ENCODE peak calls at places on chromosomes 4 and X, in nine cellular contexts. R is iris pigment epithelial cell; C is activated naive CD4-positive, alpha-beta T cell; P is H9; E is CD4-positive, alpha-beta T cell; B is stimulated activated CD8-positive, alpha-beta memory T cell treated with anti-CD3 and anti-CD28 coated beads, Interleukin-7, amount 100 ng/mL, for 4 hours; T is heart right ventricle; H is caudate nucleus; X is Peyer's patch. G is an unnamed sample.
A peak's percentile ranks its signal among the peaks of the same experiment; 100 is the strongest.

GRCh38 chrX:30821116-30821515 is 67.9 kb downstream of the TAB3 start:
- DNase-seq in H (no peak), B (no peak), T (no peak), E (no peak), X (no peak), P (no peak), R (no peak), C (no peak), G (no peak)

GRCh38 chr4:157978680-157979361 is 194.0 kb downstream of the GASK1B start:
- DNase-seq in P (peak; percentile 45), T (peak; percentile 18), B (no peak), R (peak; percentile 68), C (no peak), E (no peak), H (peak; percentile 65), X (no peak), G (peak; percentile 29)

GRCh38 chr4:126766266-126766665 is 866.5 kb upstream of the INTU start:
- DNase-seq in H (no peak), B (no peak), P (no peak), T (no peak), R (peak; percentile 44), X (no peak), E (no peak), C (no peak), G (no peak)

GRCh38 chrX:118116308-118117068 is at the start of gene KLHL13:
- DNase-seq in X (no peak), H (peak; percentile 4), B (peak; percentile 17), P (peak; percentile 50), E (peak; percentile 28), R (peak; percentile 7), T (peak; percentile 47), C (no peak), G (peak; percentile 6)

GRCh38 chr4:52069566-52069965 is 18.5 kb downstream of the SPATA18 start:
- DNase-seq in H (no peak), P (no peak), R (no peak), C (no peak), T (no peak), E (no peak), X (no peak), B (no peak), G (no peak)

GRCh38 chr4:156763511-156763910 is 208.1 kb downstream of the PDGFC start:
- DNase-seq in H (no peak), T (no peak), C (no peak), X (no peak), B (no peak), E (no peak), R (peak; percentile 65), P (no peak), G (no peak)

GRCh38 chr4:56086561-56086960 is 137.8 kb downstream of the CEP135 start:
- DNase-seq in E (no peak), C (no peak), T (no peak), B (no peak), R (no peak), P (no peak), H (no peak), X (no peak), G (no peak)

GRCh38 chr4:661856-662761 is 12.0 kb downstream of the ATP5ME start:
- DNase-seq in T (no peak), C (no peak), R (no peak), P (peak; percentile 20), B (no peak), X (no peak), H (no peak), E (no peak), G (no peak)

GRCh38 chr4:180913750-180914149 is 1329.5 kb upstream of the TENM3 start:
- DNase-seq in T (no peak), P (no peak), B (no peak), H (no peak), C (no peak), R (peak; percentile 24), X (no peak), E (no peak), G (no peak)

GRCh38 chrX:46758956-46759644 is at the start of gene SLC9A7:
- DNase-seq in E (peak; percentile 81), P (peak; percentile 85), X (peak; percentile 78), H (peak; percentile 15), C (peak; percentile 45), T (peak; percentile 77), B (peak; percentile 60), R (peak; percentile 66), G (peak; percentile 66)

GRCh38 chrX:9729161-9729885 is 36.3 kb downstream of the GPR143 start:
- DNase-seq in R (no peak), T (no peak), B (no peak), X (no peak), E (no peak), H (no peak), C (no peak), P (no peak), G (no peak)

GRCh38 chrX:149799095-149799721 is 17.5 kb downstream of the MAGEA9 start:
- DNase-seq in R (no peak), C (no peak), T (no peak), X (no peak), P (no peak), B (no peak), E (no peak), H (no peak), G (no peak)

GRCh38 chr4:67122029-67122428 is 423.3 kb downstream of the CENPC start:
- DNase-seq in B (no peak), H (no peak), E (no peak), X (no peak), R (no peak), P (no peak), C (no peak), T (no peak), G (no peak)

GRCh38 chr4:1222036-1222789 is 26.7 kb downstream of the CTBP1 start:
- DNase-seq in C (no peak), E (no peak), H (no peak), P (no peak), R (no peak), T (no peak), X (no peak), B (no peak), G (no peak)

GRCh38 chrX:139739138-139739537 is 31.2 kb upstream of the MCF2 start:
- DNase-seq in P (no peak), B (peak; percentile 15), T (no peak), R (peak; percentile 26), C (no peak), X (no peak), E (no peak), H (no peak), G (no peak)

GRCh38 chrX:2707334-2707760 is 16.3 kb downstream of the CD99 start:
- DNase-seq in E (peak; percentile 58), B (peak; percentile 51), T (peak; percentile 34), R (peak; percentile 88), X (peak; percentile 92), H (no peak), C (no peak), P (peak; percentile 76), G (peak; percentile 78)

GRCh38 chr4:139841464-139842195 is 176.0 kb downstream of the MGST2 start:
- DNase-seq in B (no peak), C (no peak), X (no peak), R (no peak), H (no peak), T (no peak), E (no peak), P (no peak), G (no peak)

GRCh38 chr4:65968873-65969272 is 298.6 kb upstream of the EPHA5 start:
- DNase-seq in P (no peak), B (no peak), E (no peak), X (no peak), T (no peak), C (no peak), H (no peak), R (peak; percentile 37), G (no peak)

GRCh38 chr4:133550436-133550835 is 401.3 kb downstream of the PCDH10 start:
- DNase-seq in P (no peak), H (no peak), B (no peak), R (peak; percentile 6), X (no peak), E (no peak), T (no peak), C (no peak), G (no peak)

GRCh38 chr4:86092684-86093083 is 267.2 kb downstream of the MAPK10 start:
- DNase-seq in C (no peak), H (no peak), R (peak; percentile 91), P (no peak), T (no peak), X (no peak), B (no peak), E (no peak), G (no peak)

GRCh38 chr4:1794809-1795303 is 1.8 kb downstream of the FGFR3 start:
- DNase-seq in E (no peak), B (no peak), X (no peak), H (no peak), R (no peak), P (no peak), C (no peak), T (no peak), G (no peak)

GRCh38 chr4:177483271-177483670 is 41.0 kb upstream of the AGA start:
- DNase-seq in E (no peak), R (no peak), C (no peak), X (no peak), T (no peak), H (no peak), P (no peak), B (no peak), G (no peak)

GRCh38 chr4:80948995-80949394 is 81.5 kb upstream of the BMP3 start:
- DNase-seq in P (no peak), E (no peak), B (no peak), X (no peak), R (no peak), H (no peak), T (no peak), C (no peak), G (no peak)

GRCh38 chr4:70739496-70740337 is 18.0 kb downstream of the RUFY3 start:
- DNase-seq in B (no peak), E (no peak), P (no peak), R (peak; percentile 54), H (no peak), T (no peak), X (no peak), C (no peak), G (no peak)

GRCh38 chr4:17810260-17811077 is at the start of the genes DCAF16 and NCAPG:
- DNase-seq in H (peak; percentile 99), X (peak; percentile 97), B (peak; percentile 99), T (peak; percentile 99), P (peak; percentile 99), R (peak; percentile 99), C (peak; percentile 97), E (peak; percentile 99), G (peak; percentile 99)

GRCh38 chrX:149513713-149514427 is 8.8 kb upstream of the IDS start:
- DNase-seq in X (no peak), R (no peak), E (no peak), H (no peak), C (no peak), T (no peak), P (no peak), B (no peak), G (no peak)

GRCh38 chr4:140924761-140925392 is 168.7 kb upstream of the TBC1D9 start:
- DNase-seq in R (no peak), P (peak; percentile 40), T (no peak), B (no peak), E (no peak), H (no peak), C (no peak), X (no peak), G (no peak)

GRCh38 chrX:108199691-108200090 is 108.1 kb downstream of the ATG4A start:
- DNase-seq in R (peak; percentile 40), C (no peak), X (no peak), B (no peak), T (no peak), E (no peak), H (no peak), P (no peak), G (no peak)

GRCh38 chr4:176584031-176584430 is 208.7 kb downstream of the VEGFC start:
- DNase-seq in C (no peak), H (no peak), R (peak; percentile 47), X (no peak), T (no peak), B (no peak), P (no peak), E (no peak), G (no peak)

GRCh38 chr4:2832309-2832980 is 11.2 kb upstream of the ADD1 start:
- DNase-seq in X (peak; percentile 74), B (no peak), P (no peak), E (peak; percentile 31), C (no peak), H (no peak), T (no peak), R (no peak), G (no peak)

GRCh38 chr4:27128431-27128830 is 267.8 kb downstream of the STIM2 start:
- DNase-seq in H (no peak), C (no peak), P (no peak), E (no peak), T (no peak), X (no peak), R (no peak), B (no peak), G (no peak)

G was measured in prostate gland.